ENCODE peak calls at places on chromosomes 7 and 10, in seven cellular contexts. Q, N, T, S, B, W and F are unnamed samples.

GRCh38 chr7:120760050-120760449 is 97.9 kb downstream of the TSPAN12 start:
- DNase-seq in Q (no peak), B (no peak), W (no peak), N (no peak), S (no peak), T (no peak), F (no peak)

GRCh38 chr10:7488418-7488829 is 77.6 kb upstream of the SFMBT2 start:
- DNase-seq in Q (no peak), B (no peak), W (no peak), N (no peak), T (no peak), S (peak), F (no peak)

GRCh38 chr10:129707406-129708388 is 240.7 kb downstream of the MGMT start:
- DNase-seq in Q (no peak), T (no peak), N (peak), W (no peak), B (no peak), S (peak), F (no peak)

GRCh38 chr10:122019414-122019975 is 30.5 kb downstream of the TACC2 start:
- DNase-seq in N (no peak), W (no peak), T (no peak), S (no peak), B (no peak), Q (peak), F (no peak)

GRCh38 chr7:108839091-108839490 is 269.4 kb downstream of the DNAJB9 start:
- DNase-seq in B (no peak), S (peak), T (no peak), N (no peak), Q (no peak), W (no peak), F (no peak)

GRCh38 chr10:99266383-99266782 is 30.7 kb upstream of the HPSE2 start:
- DNase-seq in W (no peak), T (no peak), Q (no peak), S (no peak), B (no peak), N (no peak), F (no peak)

GRCh38 chr7:24284699-24285506 is 913 bp downstream of the NPY start:
- DNase-seq in N (no peak), S (no peak), B (peak), T (no peak), Q (no peak), W (no peak), F (no peak)

GRCh38 chr10:49263591-49263990 is 35.4 kb upstream of the C10orf71 start:
- DNase-seq in T (no peak), S (no peak), N (no peak), W (no peak), B (no peak), Q (no peak), F (no peak)

GRCh38 chr10:34396669-34397068 is 418.4 kb downstream of the PARD3 start:
- DNase-seq in B (no peak), T (peak), Q (no peak), N (no peak), S (no peak), W (no peak), F (no peak)

GRCh38 chr10:132987671-132988571 is 45.6 kb upstream of the CFAP46 start:
- DNase-seq in W (no peak), S (peak), Q (no peak), T (no peak), B (peak), N (peak), F (no peak)

GRCh38 chr7:26237035-26237807 is 35.7 kb downstream of the CBX3 start:
- DNase-seq in N (no peak), S (peak), T (peak), B (no peak), W (no peak), Q (no peak), F (no peak)

GRCh38 chr7:76326646-76327233 is 24.3 kb downstream of the HSPB1 start:
- DNase-seq in T (no peak), W (no peak), Q (no peak), N (no peak), S (peak), B (no peak), F (no peak)

GRCh38 chr7:154931906-154932305 is 71.0 kb downstream of the PAXIP1 start:
- DNase-seq in T (no peak), S (peak), W (no peak), Q (no peak), N (no peak), B (no peak), F (no peak)

GRCh38 chr10:88190540-88191213 is 327.3 kb downstream of the PTEN start:
- DNase-seq in W (no peak), T (no peak), N (no peak), S (no peak), Q (no peak), B (no peak), F (no peak)

GRCh38 chr7:1770331-1770730 is 100.3 kb downstream of the ELFN1 start:
- DNase-seq in S (no peak), Q (no peak), N (no peak), T (no peak), B (no peak), W (no peak), F (no peak)

GRCh38 chr7:53326634-53327033 is 291.2 kb downstream of the POM121L12 start:
- DNase-seq in T (no peak), B (no peak), W (no peak), Q (no peak), N (no peak), S (no peak), F (no peak)

GRCh38 chr10:42997849-42998165 is 79.1 kb upstream of the RET start:
- DNase-seq in N (no peak), B (no peak), Q (no peak), S (no peak), W (no peak), T (no peak), F (no peak)

GRCh38 chr10:102710604-102711003 is 3.6 kb downstream of the ARL3 start:
- DNase-seq in S (peak), N (no peak), B (no peak), Q (no peak), W (no peak), T (no peak), F (no peak)

GRCh38 chr7:55436457-55436856 is 71.3 kb downstream of the LANCL2 start:
- DNase-seq in S (no peak), B (no peak), N (no peak), Q (no peak), T (no peak), W (no peak), F (no peak)

GRCh38 chr7:73463966-73464365 is 30.4 kb downstream of the FZD9 start:
- DNase-seq in S (no peak), Q (no peak), B (no peak), N (no peak), W (no peak), T (no peak), F (no peak)

GRCh38 chr7:32501522-32501921 is 6.2 kb downstream of the AVL9 start:
- DNase-seq in N (no peak), W (no peak), B (no peak), Q (no peak), S (peak), T (no peak), F (no peak)

GRCh38 chr10:91253300-91253699 is 32.8 kb downstream of the PCGF5 start:
- DNase-seq in S (no peak), W (no peak), B (no peak), Q (no peak), T (no peak), N (no peak), F (no peak)

GRCh38 chr7:82017334-82017943 is 247.6 kb upstream of the HGF start:
- DNase-seq in S (peak), N (no peak), B (no peak), Q (no peak), W (no peak), T (no peak), F (no peak)

GRCh38 chr10:43398939-43399871 is 9.8 kb downstream of the HNRNPF start:
- DNase-seq in N (no peak), S (peak), W (no peak), Q (no peak), B (peak), T (no peak), F (no peak)

GRCh38 chr7:50342616-50343114 is 38.1 kb downstream of the IKZF1 start:
- DNase-seq in W (no peak), T (no peak), B (no peak), N (no peak), S (no peak), Q (no peak), F (no peak)

GRCh38 chr7:102215706-102216105 is 71.0 kb upstream of the SH2B2 start:
- DNase-seq in T (no peak), Q (no peak), W (no peak), N (no peak), S (no peak), B (no peak), F (no peak)

GRCh38 chr7:80478683-80479082 is 33.2 kb downstream of the GNAT3 start:
- DNase-seq in B (peak), S (peak), Q (no peak), N (no peak), W (no peak), T (no peak), F (no peak)

GRCh38 chr10:126111562-126111961 is 215.2 kb downstream of the FANK1 start:
- DNase-seq in T (no peak), Q (no peak), W (no peak), N (no peak), B (no peak), S (no peak), F (no peak)

GRCh38 chr10:73209705-73210104 is 37.4 kb downstream of the DNAJC9 start:
- DNase-seq in N (no peak), S (peak), T (no peak), W (no peak), Q (no peak), B (no peak), F (no peak)

GRCh38 chr7:113143486-113144257 is 25.3 kb upstream of the SMIM30 start:
- DNase-seq in Q (no peak), B (no peak), N (no peak), S (no peak), W (no peak), T (no peak), F (no peak)

GRCh38 chr10:92816106-92816505 is 32.2 kb upstream of the EXOC6 start:
- DNase-seq in N (no peak), S (peak), W (no peak), Q (no peak), T (no peak), B (no peak), F (no peak)

GRCh38 chr10:78236416-78237015 is 202.9 kb downstream of the RPS24 start:
- DNase-seq in N (no peak), S (no peak), Q (no peak), W (no peak), B (no peak), T (peak), F (no peak)